ENCODE peak calls at places on chromosomes 13 and 19, in four cellular contexts. One of them, this sample, is unnamed.

GRCh38 chr13:111184685-111185401 is 69.7 kb downstream of the ARHGEF7 start:
- DNase-seq in heart left ventricle: peak
- DNase-seq in PC-3: no peak
- DNase-seq in AG10803: no peak
- DNase-seq in this sample: no peak

GRCh38 chr19:44653977-44654784 is 10.5 kb downstream of the PVR start:
- DNase-seq in heart left ventricle: peak
- DNase-seq in PC-3: peak
- DNase-seq in AG10803: peak
- DNase-seq in this sample: peak

GRCh38 chr19:44192127-44192526 is 20.2 kb upstream of the ZNF227 start:
- DNase-seq in heart left ventricle: no peak
- DNase-seq in PC-3: no peak
- DNase-seq in AG10803: no peak
- DNase-seq in this sample: no peak

GRCh38 chr19:29817316-29817715 is 5.5 kb downstream of the CCNE1 start:
- DNase-seq in heart left ventricle: no peak
- DNase-seq in PC-3: no peak
- DNase-seq in AG10803: peak
- DNase-seq in this sample: no peak

GRCh38 chr13:42580644-42581043 is 6.7 kb downstream of the TNFSF11 start:
- DNase-seq in heart left ventricle: no peak
- DNase-seq in PC-3: peak
- DNase-seq in AG10803: no peak
- DNase-seq in this sample: no peak

GRCh38 chr13:94479559-94480095 is at the start of gene DCT:
- DNase-seq in heart left ventricle: no peak
- DNase-seq in PC-3: no peak
- DNase-seq in AG10803: no peak
- DNase-seq in this sample: no peak

GRCh38 chr19:18109731-18110671 is 12.4 kb downstream of the MAST3 start:
- DNase-seq in heart left ventricle: peak
- DNase-seq in PC-3: peak
- DNase-seq in AG10803: no peak
- DNase-seq in this sample: no peak

GRCh38 chr19:39419003-39419402 is 6.5 kb downstream of the PLEKHG2 start:
- DNase-seq in heart left ventricle: no peak
- DNase-seq in PC-3: no peak
- DNase-seq in AG10803: no peak
- DNase-seq in this sample: no peak

GRCh38 chr19:30316560-30317106 is 55.6 kb upstream of the ZNF536 start:
- DNase-seq in heart left ventricle: no peak
- DNase-seq in PC-3: no peak
- DNase-seq in AG10803: no peak
- DNase-seq in this sample: no peak

GRCh38 chr13:48500652-48501197 is 32.2 kb downstream of the RCBTB2 start:
- DNase-seq in heart left ventricle: no peak
- DNase-seq in PC-3: peak
- DNase-seq in AG10803: peak
- DNase-seq in this sample: peak

GRCh38 chr19:7619671-7620441 is 9.5 kb downstream of the XAB2 start:
- DNase-seq in heart left ventricle: no peak
- DNase-seq in PC-3: no peak
- DNase-seq in AG10803: no peak
- DNase-seq in this sample: no peak

GRCh38 chr13:38730332-38730731 is 43.5 kb downstream of the FREM2 start:
- DNase-seq in heart left ventricle: no peak
- DNase-seq in PC-3: no peak
- DNase-seq in AG10803: no peak
- DNase-seq in this sample: no peak

GRCh38 chr13:111977184-111977516 is 89.8 kb upstream of the SOX1 start:
- DNase-seq in heart left ventricle: no peak
- DNase-seq in PC-3: no peak
- DNase-seq in AG10803: no peak
- DNase-seq in this sample: no peak

GRCh38 chr19:27935669-27936068 is 1277.3 kb downstream of the UQCRFS1 start:
- DNase-seq in heart left ventricle: no peak
- DNase-seq in PC-3: no peak
- DNase-seq in AG10803: no peak
- DNase-seq in this sample: no peak

GRCh38 chr13:107767119-107767518 is 448.2 kb downstream of the LIG4 start:
- DNase-seq in heart left ventricle: no peak
- DNase-seq in PC-3: peak
- DNase-seq in AG10803: no peak
- DNase-seq in this sample: no peak

GRCh38 chr19:6769006-6769637 is 1.9 kb upstream of the SH2D3A start:
- DNase-seq in heart left ventricle: no peak
- DNase-seq in PC-3: peak
- DNase-seq in AG10803: peak
- DNase-seq in this sample: peak

GRCh38 chr13:67238861-67239260 is 8.7 kb upstream of the PCDH9 start:
- DNase-seq in heart left ventricle: no peak
- DNase-seq in PC-3: no peak
- DNase-seq in AG10803: no peak
- DNase-seq in this sample: no peak

GRCh38 chr13:113900646-113901045 is 36.8 kb upstream of the GAS6 start:
- DNase-seq in heart left ventricle: no peak
- DNase-seq in PC-3: no peak
- DNase-seq in AG10803: no peak
- DNase-seq in this sample: no peak

GRCh38 chr13:52599853-52600603 is 42.2 kb upstream of the HNRNPA1L2 start:
- DNase-seq in heart left ventricle: peak
- DNase-seq in PC-3: no peak
- DNase-seq in AG10803: peak
- DNase-seq in this sample: peak

GRCh38 chr13:41649659-41650058 is 192.3 kb downstream of the RGCC start:
- DNase-seq in heart left ventricle: no peak
- DNase-seq in PC-3: peak
- DNase-seq in AG10803: peak
- DNase-seq in this sample: no peak

GRCh38 chr19:43545276-43545675 is 12.3 kb downstream of the ZNF575 start:
- DNase-seq in heart left ventricle: no peak
- DNase-seq in PC-3: no peak
- DNase-seq in AG10803: no peak
- DNase-seq in this sample: no peak

GRCh38 chr13:48562296-48563066 is 29.6 kb upstream of the RCBTB2 start:
- DNase-seq in heart left ventricle: no peak
- DNase-seq in PC-3: peak
- DNase-seq in AG10803: no peak
- DNase-seq in this sample: no peak

GRCh38 chr13:28530729-28531194 is 35.8 kb upstream of the FLT1 start:
- DNase-seq in heart left ventricle: no peak
- DNase-seq in PC-3: peak
- DNase-seq in AG10803: peak
- DNase-seq in this sample: peak

GRCh38 chr19:13118424-13119193 is 545 bp downstream of the NACC1 start:
- DNase-seq in heart left ventricle: peak
- DNase-seq in PC-3: peak
- DNase-seq in AG10803: no peak
- DNase-seq in this sample: no peak

GRCh38 chr13:97133554-97133953 is 88.6 kb upstream of the MBNL2 start:
- DNase-seq in heart left ventricle: no peak
- DNase-seq in PC-3: no peak
- DNase-seq in AG10803: no peak
- DNase-seq in this sample: no peak

GRCh38 chr13:109422163-109422562 is 364.2 kb downstream of the IRS2 start:
- DNase-seq in heart left ventricle: no peak
- DNase-seq in PC-3: no peak
- DNase-seq in AG10803: no peak
- DNase-seq in this sample: no peak

GRCh38 chr19:2731181-2732117 is 8.4 kb downstream of the SLC39A3 start:
- DNase-seq in heart left ventricle: no peak
- DNase-seq in PC-3: no peak
- DNase-seq in AG10803: no peak
- DNase-seq in this sample: no peak

GRCh38 chr13:79867248-79867647 is 386.3 kb downstream of the NDFIP2 start:
- DNase-seq in heart left ventricle: no peak
- DNase-seq in PC-3: no peak
- DNase-seq in AG10803: peak
- DNase-seq in this sample: no peak

GRCh38 chr19:12840091-12841079 is 2.1 kb downstream of the MAST1 start:
- DNase-seq in heart left ventricle: no peak
- DNase-seq in PC-3: peak
- DNase-seq in AG10803: peak
- DNase-seq in this sample: peak

GRCh38 chr13:54805743-54806142 is 1777.1 kb downstream of the OLFM4 start:
- DNase-seq in heart left ventricle: no peak
- DNase-seq in PC-3: no peak
- DNase-seq in AG10803: no peak
- DNase-seq in this sample: no peak

GRCh38 chr19:48683349-48683748 is 10.5 kb upstream of the NTN5 start:
- DNase-seq in heart left ventricle: peak
- DNase-seq in PC-3: no peak
- DNase-seq in AG10803: peak
- DNase-seq in this sample: peak

GRCh38 chr13:31314961-31315360 is 115.2 kb downstream of the B3GLCT start:
- DNase-seq in heart left ventricle: no peak
- DNase-seq in PC-3: no peak
- DNase-seq in AG10803: no peak
- DNase-seq in this sample: no peak

GRCh38 chr13:46100191-46100877 is 4.5 kb downstream of the CPB2 start:
- DNase-seq in heart left ventricle: no peak
- DNase-seq in PC-3: no peak
- DNase-seq in AG10803: no peak
- DNase-seq in this sample: peak

GRCh38 chr19:40208602-40209001 is 9.6 kb downstream of the TTC9B start:
- DNase-seq in heart left ventricle: no peak
- DNase-seq in PC-3: no peak
- DNase-seq in AG10803: no peak
- DNase-seq in this sample: no peak

GRCh38 chr19:13103961-13104847 is 1.5 kb upstream of the LYL1 start:
- DNase-seq in heart left ventricle: peak
- DNase-seq in PC-3: peak
- DNase-seq in AG10803: no peak
- DNase-seq in this sample: no peak

GRCh38 chr19:19372656-19373416 is 32.6 kb upstream of the GATAD2A start:
- DNase-seq in heart left ventricle: peak
- DNase-seq in PC-3: peak
- DNase-seq in AG10803: peak
- DNase-seq in this sample: peak

GRCh38 chr19:13153627-13154240 is 3.5 kb downstream of the IER2 start:
- DNase-seq in heart left ventricle: no peak
- DNase-seq in PC-3: peak
- DNase-seq in AG10803: peak
- DNase-seq in this sample: no peak

DNA sequence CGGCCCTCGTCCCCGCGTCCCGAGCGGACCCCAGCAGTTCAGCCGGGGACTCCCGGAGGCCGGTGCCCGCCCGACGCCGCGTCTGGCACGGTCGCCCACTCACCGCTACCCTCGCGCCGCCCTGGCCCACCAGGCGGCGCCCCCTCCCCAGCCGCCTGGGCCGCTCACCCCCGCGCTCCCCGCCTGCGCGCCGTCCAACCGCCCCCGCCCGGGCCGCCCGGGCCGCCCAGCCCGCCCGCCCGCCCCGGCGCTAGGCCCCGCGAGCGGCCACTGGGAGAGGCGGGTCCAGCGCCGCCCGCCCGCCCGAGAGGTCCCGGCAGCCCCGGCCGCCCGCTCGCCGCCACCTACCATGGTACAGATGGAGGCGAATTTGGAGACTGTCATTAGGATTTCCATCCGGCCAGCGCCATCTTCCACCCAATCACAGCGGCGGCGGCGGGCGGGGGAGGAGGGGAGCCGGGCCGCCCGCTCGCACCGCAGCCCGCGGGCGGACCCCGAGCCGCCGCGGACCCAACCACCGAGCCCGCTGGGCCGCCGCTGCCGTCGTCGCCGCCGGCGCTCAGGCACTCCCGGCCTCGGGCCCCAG is at the start of gene USP12:
- DNase-seq in heart left ventricle: peak
- DNase-seq in PC-3: no peak
- DNase-seq in AG10803: peak
- DNase-seq in this sample: peak
- TF ChIP-seq CTCF in heart left ventricle: peak
- TF ChIP-seq CTCF in PC-3: no peak
- TF ChIP-seq CTCF in AG10803: no peak
- TF ChIP-seq CTCF in this sample: no peak

GRCh38 chr19:10096615-10096963 is 5.9 kb downstream of the ANGPTL6 start:
- DNase-seq in heart left ventricle: peak
- DNase-seq in PC-3: no peak
- DNase-seq in AG10803: no peak
- DNase-seq in this sample: no peak
- H3K4me3 ChIP-seq in heart left ventricle: peak
- H3K4me3 ChIP-seq in PC-3: peak
- H3K4me3 ChIP-seq in AG10803: peak
- H3K4me3 ChIP-seq in this sample: peak

GRCh38 chr19:57611113-57611512 is 2.9 kb upstream of the ZNF134 start:
- DNase-seq in heart left ventricle: no peak
- DNase-seq in PC-3: no peak
- DNase-seq in AG10803: no peak
- DNase-seq in this sample: no peak
- TF ChIP-seq CTCF in heart left ventricle: no peak
- TF ChIP-seq CTCF in PC-3: no peak
- TF ChIP-seq CTCF in AG10803: no peak
- TF ChIP-seq CTCF in this sample: no peak

GRCh38 chr19:56573914-56574313 is 6.6 kb downstream of the ZNF470 start:
- DNase-seq in heart left ventricle: no peak
- DNase-seq in PC-3: no peak
- DNase-seq in AG10803: no peak
- DNase-seq in this sample: no peak

DNA sequence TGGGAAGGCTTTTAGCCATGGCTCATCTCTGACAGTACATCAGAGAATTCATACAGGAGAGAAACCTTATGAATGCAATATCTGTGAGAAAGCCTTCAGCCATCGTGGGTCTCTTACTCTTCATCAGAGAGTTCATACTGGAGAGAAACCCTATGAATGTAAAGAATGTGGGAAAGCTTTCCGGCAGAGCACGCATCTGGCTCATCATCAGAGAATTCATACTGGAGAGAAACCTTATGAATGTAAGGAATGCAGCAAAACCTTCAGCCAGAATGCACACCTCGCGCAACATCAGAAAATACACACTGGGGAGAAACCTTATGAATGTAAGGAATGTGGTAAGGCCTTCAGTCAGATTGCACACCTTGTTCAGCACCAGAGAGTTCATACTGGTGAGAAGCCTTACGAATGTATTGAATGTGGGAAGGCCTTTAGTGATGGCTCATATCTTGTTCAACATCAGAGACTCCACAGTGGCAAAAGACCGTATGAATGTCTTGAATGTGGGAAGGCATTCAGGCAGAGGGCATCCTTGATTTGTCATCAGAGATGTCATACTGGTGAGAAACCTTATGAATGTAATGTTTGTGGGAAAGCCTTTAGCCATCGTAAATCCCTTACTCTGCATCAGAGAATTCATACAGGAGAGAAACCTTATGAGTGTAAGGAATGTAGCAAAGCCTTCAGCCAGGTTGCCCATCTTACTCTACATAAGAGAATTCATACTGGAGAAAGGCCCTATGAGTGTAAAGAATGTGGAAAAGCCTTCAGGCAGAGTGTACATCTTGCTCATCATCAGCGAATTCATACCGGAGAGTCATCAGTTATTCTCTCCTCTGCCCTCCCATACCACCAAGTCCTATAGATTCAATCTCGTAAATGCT is 10.7 kb downstream of the ZNF470 start:
- DNase-seq in heart left ventricle: no peak
- DNase-seq in PC-3: no peak
- DNase-seq in AG10803: no peak
- DNase-seq in this sample: no peak
- H3K4me3 ChIP-seq in heart left ventricle: no peak
- H3K4me3 ChIP-seq in PC-3: no peak
- H3K4me3 ChIP-seq in AG10803: no peak
- H3K4me3 ChIP-seq in this sample: no peak

GRCh38 chr13:63455938-63456337 is 2040.3 kb upstream of the PCDH20 start:
- DNase-seq in heart left ventricle: no peak
- DNase-seq in PC-3: peak
- DNase-seq in AG10803: no peak
- DNase-seq in this sample: no peak
- TF ChIP-seq CTCF in heart left ventricle: no peak
- TF ChIP-seq CTCF in PC-3: peak
- TF ChIP-seq CTCF in AG10803: peak
- TF ChIP-seq CTCF in this sample: peak